ENCODE peak calls at places on chromosomes 7 and 10, in ten cellular contexts. L, A, C, D, R, S, N, Q, J and E are unnamed samples.

GRCh38 chr10:16828114-16828568 is 10.9 kb upstream of the RSU1 start:
- DNase-seq in C (peak), D (peak), N (peak), R (peak), A (peak), S (peak), Q (no peak), L (peak), J (peak), E (peak)

GRCh38 chr7:121266307-121266894 is 62.4 kb upstream of the WNT16 start:
- DNase-seq in R (no peak), L (no peak), Q (no peak), N (no peak), A (no peak), S (no peak), J (no peak), C (no peak), D (no peak), E (no peak)

GRCh38 chr7:17402628-17403278 is 104.3 kb downstream of the AHR start:
- DNase-seq in A (no peak), D (no peak), N (no peak), Q (no peak), L (no peak), R (no peak), S (no peak), C (no peak), J (no peak), E (no peak)

GRCh38 chr10:103238506-103239252 is 7.0 kb upstream of the RPEL1 start:
- DNase-seq in L (peak), A (no peak), D (no peak), R (no peak), C (peak), S (peak), J (no peak), N (peak), Q (no peak), E (no peak)

GRCh38 chr7:98968621-98969020 is 90.3 kb downstream of the TRRAP start:
- DNase-seq in Q (no peak), N (no peak), A (no peak), C (no peak), D (no peak), J (no peak), L (no peak), R (no peak), S (peak), E (no peak)

GRCh38 chr7:123494193-123494796 is 40.1 kb downstream of the IQUB start:
- DNase-seq in A (peak), R (peak), D (no peak), C (no peak), Q (no peak), L (peak), N (peak), S (no peak), J (peak), E (no peak)

GRCh38 chr10:64115913-64116643 is 594.9 kb downstream of the REEP3 start:
- DNase-seq in N (peak), R (no peak), D (peak), C (no peak), L (peak), S (no peak), Q (no peak), A (no peak), J (no peak), E (no peak)

GRCh38 chr10:60235001-60235400 is 154.7 kb downstream of the ANK3 start:
- DNase-seq in C (no peak), A (no peak), L (no peak), D (no peak), S (no peak), J (no peak), Q (no peak), N (peak), R (no peak), E (no peak)

GRCh38 chr10:125521721-125522680 is 161.0 kb downstream of the TEX36 start:
- DNase-seq in A (no peak), C (no peak), S (no peak), D (peak), Q (no peak), L (peak), R (no peak), N (no peak), J (no peak), E (no peak)